ENCODE peak calls at places on chromosome 6, in five cellular contexts. One of them, this sample, is unnamed.

GRCh38 chr6:164693934-164694333 is 615.5 kb downstream of the C6orf118 start:
- DNase-seq in effector memory CD4-positive, alpha-beta T cell: no peak
- DNase-seq in M059J: peak; percentile 7
- DNase-seq in activated naive CD8-positive, alpha-beta T cell treated with anti-CD3 and anti-CD28 coated beads for 36 hours: no peak
- DNase-seq in iris pigment epithelial cell: no peak
- DNase-seq in this sample: no peak

GRCh38 chr6:151962246-151962846 is 154.9 kb downstream of the ESR1 start:
- DNase-seq in effector memory CD4-positive, alpha-beta T cell: no peak
- DNase-seq in M059J: peak; percentile 88
- DNase-seq in activated naive CD8-positive, alpha-beta T cell treated with anti-CD3 and anti-CD28 coated beads for 36 hours: peak; percentile 21
- DNase-seq in iris pigment epithelial cell: peak; percentile 18
- DNase-seq in this sample: no peak

GRCh38 chr6:10514049-10514780 is 6.9 kb upstream of the GCNT2 start:
- DNase-seq in effector memory CD4-positive, alpha-beta T cell: no peak
- DNase-seq in M059J: no peak
- DNase-seq in activated naive CD8-positive, alpha-beta T cell treated with anti-CD3 and anti-CD28 coated beads for 36 hours: no peak
- DNase-seq in iris pigment epithelial cell: no peak
- DNase-seq in this sample: no peak

GRCh38 chr6:10266061-10266460 is 148.8 kb downstream of the TFAP2A start:
- DNase-seq in effector memory CD4-positive, alpha-beta T cell: no peak
- DNase-seq in M059J: peak; percentile 60
- DNase-seq in activated naive CD8-positive, alpha-beta T cell treated with anti-CD3 and anti-CD28 coated beads for 36 hours: no peak
- DNase-seq in iris pigment epithelial cell: no peak
- DNase-seq in this sample: no peak

GRCh38 chr6:30810813-30811329 is 66.5 kb upstream of the IER3 start:
- DNase-seq in effector memory CD4-positive, alpha-beta T cell: no peak
- DNase-seq in M059J: no peak
- DNase-seq in activated naive CD8-positive, alpha-beta T cell treated with anti-CD3 and anti-CD28 coated beads for 36 hours: peak; percentile 91
- DNase-seq in iris pigment epithelial cell: no peak
- DNase-seq in this sample: peak; percentile 50

GRCh38 chr6:46652603-46653438 is at the start of the genes CYP39A1 and SLC25A27:
- DNase-seq in effector memory CD4-positive, alpha-beta T cell: peak; percentile 44
- DNase-seq in M059J: peak; percentile 93
- DNase-seq in activated naive CD8-positive, alpha-beta T cell treated with anti-CD3 and anti-CD28 coated beads for 36 hours: peak; percentile 88
- DNase-seq in iris pigment epithelial cell: peak; percentile 92
- DNase-seq in this sample: peak; percentile 37

GRCh38 chr6:336159-337114 is 44.1 kb downstream of the DUSP22 start:
- DNase-seq in effector memory CD4-positive, alpha-beta T cell: no peak
- DNase-seq in M059J: no peak
- DNase-seq in activated naive CD8-positive, alpha-beta T cell treated with anti-CD3 and anti-CD28 coated beads for 36 hours: no peak
- DNase-seq in iris pigment epithelial cell: no peak
- DNase-seq in this sample: no peak

GRCh38 chr6:98977606-98978292 is 30.0 kb upstream of the FBXL4 start:
- DNase-seq in effector memory CD4-positive, alpha-beta T cell: no peak
- DNase-seq in M059J: no peak
- DNase-seq in activated naive CD8-positive, alpha-beta T cell treated with anti-CD3 and anti-CD28 coated beads for 36 hours: no peak
- DNase-seq in iris pigment epithelial cell: no peak
- DNase-seq in this sample: no peak

GRCh38 chr6:8819446-8819845 is 384.1 kb upstream of the SLC35B3 start:
- DNase-seq in effector memory CD4-positive, alpha-beta T cell: no peak
- DNase-seq in M059J: no peak
- DNase-seq in activated naive CD8-positive, alpha-beta T cell treated with anti-CD3 and anti-CD28 coated beads for 36 hours: no peak
- DNase-seq in iris pigment epithelial cell: no peak
- DNase-seq in this sample: no peak

GRCh38 chr6:128098000-128098581 is 197.2 kb upstream of the THEMIS start:
- DNase-seq in effector memory CD4-positive, alpha-beta T cell: no peak
- DNase-seq in M059J: peak; percentile 8
- DNase-seq in activated naive CD8-positive, alpha-beta T cell treated with anti-CD3 and anti-CD28 coated beads for 36 hours: peak; percentile 8
- DNase-seq in iris pigment epithelial cell: peak; percentile 10
- DNase-seq in this sample: no peak

GRCh38 chr6:4732691-4733315 is 43.4 kb upstream of the CDYL start:
- DNase-seq in effector memory CD4-positive, alpha-beta T cell: no peak
- DNase-seq in M059J: peak; percentile 98
- DNase-seq in activated naive CD8-positive, alpha-beta T cell treated with anti-CD3 and anti-CD28 coated beads for 36 hours: no peak
- DNase-seq in iris pigment epithelial cell: peak; percentile 93
- DNase-seq in this sample: no peak